ENCODE peak calls at places on chromosomes 1 and 21, in ten cellular contexts. A, F, O, I, H, B, D, M, L and K are unnamed samples.

GRCh38 chr1:177315270-177315669 is 144.5 kb downstream of the BRINP2 start:
- DNase-seq in M (no peak), F (peak; percentile 5), B (no peak), O (no peak), I (no peak), D (peak; percentile 7), L (no peak), H (no peak), A (no peak), K (no peak)

GRCh38 chr1:202249846-202250245 is 56.2 kb downstream of the LGR6 start:
- DNase-seq in I (no peak), A (no peak), F (no peak), B (no peak), H (no peak), D (peak; percentile 75), O (no peak), L (peak; percentile 11), M (no peak), K (no peak)

GRCh38 chr1:110209715-110210603 is at the start of gene KCNC4:
- DNase-seq in M (peak; percentile 89), F (peak; percentile 65), B (peak; percentile 94), A (peak; percentile 81), I (peak; percentile 87), O (peak; percentile 73), L (peak; percentile 89), D (peak; percentile 77), H (peak; percentile 83), K (no peak)

GRCh38 chr1:14095001-14095400 is 395.0 kb downstream of the PRDM2 start:
- DNase-seq in F (no peak), A (peak; percentile 28), L (no peak), H (peak; percentile 3), O (no peak), B (peak; percentile 64), I (no peak), M (peak; percentile 71), D (peak; percentile 6), K (peak; percentile 7)

GRCh38 chr1:206769331-206769731 is 1.2 kb upstream of the IL19 start:
- DNase-seq in H (no peak), D (no peak), B (no peak), F (no peak), M (no peak), I (no peak), A (no peak), L (no peak), O (no peak), K (no peak)

GRCh38 chr1:114509596-114510234 is 1.3 kb downstream of the TRIM33 start:
- DNase-seq in L (no peak), H (no peak), A (no peak), M (peak; percentile 17), O (no peak), I (no peak), D (no peak), F (peak; percentile 4), B (no peak), K (no peak)

GRCh38 chr1:17012775-17013501 is 1.2 kb upstream of the ATP13A2 start:
- DNase-seq in H (no peak), L (no peak), I (peak; percentile 78), M (no peak), A (no peak), O (no peak), B (peak; percentile 53), F (peak; percentile 72), D (peak; percentile 58), K (no peak)

GRCh38 chr1:19338323-19338762 is 26.2 kb downstream of the SLC66A1 start:
- DNase-seq in M (no peak), O (no peak), D (no peak), H (peak; percentile 42), I (peak; percentile 59), A (peak; percentile 66), B (peak; percentile 81), L (no peak), F (no peak), K (peak; percentile 54)

GRCh38 chr1:219505886-219506285 is 107.0 kb downstream of the ZC3H11B start:
- DNase-seq in L (no peak), I (no peak), B (no peak), O (no peak), H (no peak), A (no peak), D (peak; percentile 53), F (no peak), M (no peak), K (no peak)

GRCh38 chr21:29649370-29649963 is 290.3 kb downstream of the GRIK1 start:
- DNase-seq in M (no peak), L (no peak), B (peak; percentile 18), I (no peak), D (no peak), O (no peak), H (no peak), F (no peak), A (no peak), K (no peak)

GRCh38 chr1:151047925-151048644 is 534 bp downstream of the C1orf56 start:
- DNase-seq in O (peak; percentile 74), F (peak; percentile 72), I (peak; percentile 67), L (peak; percentile 76), M (no peak), H (peak; percentile 49), B (peak; percentile 80), D (peak; percentile 72), A (peak; percentile 83), K (no peak)

GRCh38 chr1:230085178-230085515 is 18.1 kb downstream of the GALNT2 start:
- DNase-seq in O (no peak), A (no peak), M (no peak), I (no peak), F (no peak), H (no peak), B (no peak), L (no peak), D (peak; percentile 36), K (no peak)

GRCh38 chr1:53249706-53250105 is 11.4 kb upstream of the MAGOH start:
- DNase-seq in D (no peak), I (no peak), O (no peak), B (no peak), F (no peak), L (no peak), A (peak; percentile 31), M (no peak), H (no peak), K (no peak)

GRCh38 chr1:206776239-206776638 is 3.9 kb upstream of the IL10 start:
- DNase-seq in I (no peak), H (no peak), D (peak; percentile 17), F (no peak), A (peak; percentile 48), O (no peak), B (no peak), L (no peak), M (no peak), K (no peak)

DNA sequence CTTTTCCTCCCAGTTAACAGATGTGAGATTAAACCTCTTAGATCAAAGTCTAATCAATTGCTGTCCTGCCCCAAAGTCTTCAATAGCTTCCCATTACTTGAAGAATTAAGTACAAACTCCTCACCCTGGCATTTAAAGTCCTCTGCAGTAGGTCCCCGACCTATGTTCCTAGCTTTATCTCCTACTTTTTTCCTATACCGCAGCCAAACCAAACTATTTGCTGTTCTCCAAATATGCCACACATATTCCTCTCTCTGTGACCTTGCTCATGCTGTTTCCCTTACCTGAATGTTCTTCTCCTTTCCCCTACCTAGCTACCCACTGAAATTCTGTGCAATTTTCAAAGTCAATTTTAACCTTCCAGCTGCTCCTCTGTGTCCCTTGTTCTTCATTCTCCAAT is 14.0 kb upstream of the PPP2R5A start:
- DNase-seq in I (no peak), D (no peak), L (no peak), M (no peak), H (no peak), F (no peak), B (no peak), O (no peak), A (no peak), K (no peak)
- H3K4me3 ChIP-seq in I (no peak overlapping the region), D (no peak overlapping the region), L (no peak overlapping the region), M (no peak overlapping the region), H (no peak overlapping the region), F (no peak overlapping the region), B (no peak overlapping the region), O (no peak overlapping the region), A (no peak overlapping the region), K (no peak overlapping the region)

DNA sequence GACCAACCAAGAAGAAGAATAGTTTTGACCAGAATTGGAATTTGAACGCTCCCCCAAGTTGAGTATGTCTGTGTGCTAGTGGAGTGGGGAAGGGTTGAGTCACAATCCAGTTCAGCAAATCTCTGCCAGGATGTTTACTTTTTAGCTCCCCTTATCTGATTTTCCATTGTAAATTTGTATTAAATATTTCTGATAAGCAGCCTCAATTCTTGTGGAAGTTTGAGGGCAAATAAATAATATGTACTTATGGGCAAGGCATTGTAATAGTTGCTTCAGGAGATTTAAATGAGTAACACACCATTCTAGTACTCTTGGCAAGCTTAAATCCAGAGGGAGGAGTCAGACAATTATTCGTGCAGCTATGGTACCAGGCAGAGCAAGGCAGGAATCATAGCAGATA is 14.4 kb downstream of the CXADR start:
- DNase-seq in O (no peak), A (peak; percentile 43), H (no peak), I (no peak), M (no peak), L (no peak), B (no peak), D (peak; percentile 89), F (peak; percentile 45), K (no peak)
- H3K4me3 ChIP-seq in O (no peak overlapping the region), A (no peak overlapping the region), H (no peak overlapping the region), I (no peak overlapping the region), M (no peak overlapping the region), L (no peak overlapping the region), B (no peak overlapping the region), D (no peak overlapping the region), F (no peak overlapping the region), K (no peak overlapping the region)

GRCh38 chr1:200409203-200409760 is 554 bp downstream of the ZNF281 start:
- DNase-seq in A (peak; percentile 53), B (peak; percentile 39), D (peak; percentile 46), F (peak; percentile 34), O (peak; percentile 29), I (no peak), L (peak; percentile 26), H (no peak), M (peak; percentile 38), K (no peak)

GRCh38 chr1:200411406-200412257 is 1.8 kb upstream of the ZNF281 start:
- DNase-seq in F (no peak), I (no peak), M (no peak), O (no peak), D (no peak), H (no peak), A (peak; percentile 17), L (no peak), B (peak; percentile 34), K (peak; percentile 87)

GRCh38 chr1:200414657-200415056 is 4.8 kb upstream of the ZNF281 start:
- DNase-seq in A (no peak), O (no peak), B (no peak), F (no peak), I (no peak), D (no peak), L (no peak), H (no peak), M (no peak), K (no peak)

GRCh38 chr1:200409761-200410565 is at the start of gene ZNF281:
- DNase-seq in H (peak; percentile 95), M (peak; percentile 96), F (peak; percentile 92), O (peak; percentile 92), I (peak; percentile 85), L (peak; percentile 91), B (peak; percentile 99), A (peak; percentile 98), D (peak; percentile 88), K (peak; percentile 94)

GRCh38 chr1:200410566-200410878 is 686 bp upstream of the ZNF281 start:
- DNase-seq in A (peak; percentile 59), I (no peak), M (peak; percentile 71), L (no peak), O (no peak), B (peak; percentile 52), D (peak; percentile 40), H (no peak), F (no peak), K (no peak)
- H3K4me3 ChIP-seq in A (peak overlapping the region; percentile 89), I (peak overlapping the region; percentile 96), M (peak overlapping the region; percentile 97), L (peak overlapping the region; percentile 78), O (peak overlapping the region; percentile 94), B (peak overlapping the region; percentile 86), D (peak overlapping the region; percentile 75), H (peak overlapping the region; percentile 81), F (peak overlapping the region; percentile 89), K (no peak overlapping the region)

GRCh38 chr1:170530972-170531757 is 801 bp upstream of the GORAB start:
- DNase-seq in I (no peak), L (peak; percentile 35), O (no peak), H (no peak), F (peak; percentile 39), M (no peak), D (no peak), B (peak; percentile 35), A (no peak), K (no peak)
- H3K4me3 ChIP-seq in I (peak overlapping the region; percentile 64), L (peak overlapping the region; percentile 75), O (peak overlapping the region; percentile 78), H (peak overlapping the region; percentile 89), F (peak overlapping the region; percentile 70), M (peak overlapping the region; percentile 97), D (peak overlapping the region; percentile 98), B (peak overlapping the region; percentile 71), A (peak overlapping the region; percentile 50), K (peak overlapping the region; percentile 96)